ENCODE peak calls at places on chromosome 15, in eight cellular contexts. S is AG09319, Z is right atrium auricular region, M is ovary, I is PC-3, G is H9, O is OCI-LY7, J is GM12865. W is an unnamed sample.

GRCh38 chr15:84725001-84725491 is 9.1 kb upstream of the SEC11A start:
- DNase-seq in J (peak; percentile 82), M (no peak), I (peak; percentile 23), S (no peak), G (no peak), O (peak; percentile 80), Z (no peak), W (no peak)

GRCh38 chr15:62378772-62379171 is 213.7 kb upstream of the C2CD4B start:
- DNase-seq in I (no peak), S (no peak), M (no peak), G (no peak), O (no peak), J (no peak), Z (no peak), W (no peak)

GRCh38 chr15:76181705-76182107 is 121.9 kb downstream of the TMEM266 start:
- DNase-seq in O (no peak), M (no peak), I (no peak), S (no peak), J (peak; percentile 94), G (no peak), Z (no peak), W (no peak)

GRCh38 chr15:48833526-48833925 is 22.7 kb upstream of the CEP152 start:
- DNase-seq in O (no peak), M (no peak), J (no peak), I (no peak), S (no peak), Z (no peak), G (no peak), W (no peak)

GRCh38 chr15:90481023-90481422 is 48.7 kb upstream of the CRTC3 start:
- DNase-seq in S (no peak), G (no peak), Z (no peak), J (peak; percentile 29), O (peak; percentile 36), I (no peak), M (no peak), W (no peak)

GRCh38 chr15:93027413-93027812 is 61.6 kb downstream of the RGMA start:
- DNase-seq in M (no peak), S (no peak), J (no peak), Z (peak; percentile 61), G (no peak), I (no peak), O (no peak), W (no peak)

GRCh38 chr15:50594311-50594710 is 47.8 kb upstream of the USP50 start:
- DNase-seq in M (no peak), Z (no peak), G (no peak), J (no peak), I (no peak), S (no peak), O (no peak), W (no peak)

GRCh38 chr15:42136513-42136912 is 19.9 kb downstream of the PLA2G4F start:
- DNase-seq in J (no peak), M (no peak), O (no peak), I (peak; percentile 53), G (no peak), S (no peak), Z (no peak), W (no peak)

GRCh38 chr15:62719316-62719715 is 323.2 kb upstream of the TPM1 start:
- DNase-seq in S (no peak), I (no peak), M (no peak), G (no peak), Z (no peak), J (no peak), O (no peak), W (no peak)

GRCh38 chr15:63287109-63287508 is 9.7 kb downstream of the APH1B start:
- DNase-seq in O (no peak), J (no peak), Z (no peak), I (no peak), G (no peak), M (no peak), S (no peak), W (no peak)

GRCh38 chr15:95281470-95281869 is 1049.0 kb upstream of the NR2F2 start:
- DNase-seq in O (no peak), S (no peak), Z (no peak), G (no peak), I (no peak), J (no peak), M (no peak), W (no peak)

GRCh38 chr15:32717290-32718081 is at the start of gene GREM1:
- DNase-seq in M (no peak), I (no peak), G (peak; percentile 55), J (no peak), Z (no peak), O (no peak), S (peak; percentile 59), W (no peak)

GRCh38 chr15:25679492-25679891 is 183.6 kb downstream of the ATP10A start:
- DNase-seq in M (no peak), I (no peak), S (no peak), Z (no peak), O (no peak), J (no peak), G (no peak), W (no peak)

GRCh38 chr15:31476866-31477265 is 150.2 kb downstream of the KLF13 start:
- DNase-seq in S (no peak), O (no peak), M (no peak), I (no peak), J (no peak), Z (no peak), G (peak; percentile 12), W (peak; percentile 9)

GRCh38 chr15:92645051-92645631 is 10.4 kb downstream of the FAM174B start:
- DNase-seq in I (peak; percentile 72), S (no peak), J (no peak), G (no peak), M (no peak), Z (no peak), O (no peak), W (no peak)

GRCh38 chr15:59294574-59294960 is 78.1 kb downstream of the MYO1E start:
- DNase-seq in G (no peak), S (no peak), J (no peak), O (no peak), Z (no peak), M (no peak), I (peak; percentile 60), W (no peak)

GRCh38 chr15:59292393-59292792 is 80.3 kb downstream of the MYO1E start:
- DNase-seq in G (no peak), O (no peak), I (peak; percentile 42), Z (no peak), M (no peak), S (no peak), J (peak; percentile 52), W (no peak)

GRCh38 chr15:59291214-59291551 is 81.5 kb downstream of the MYO1E start:
- DNase-seq in M (no peak), Z (no peak), G (no peak), S (no peak), I (no peak), O (no peak), J (no peak), W (no peak)

GRCh38 chr15:59289574-59289973 is 82.9 kb downstream of the LDHAL6B start:
- DNase-seq in G (no peak), Z (no peak), J (no peak), O (no peak), M (no peak), I (no peak), S (no peak), W (no peak)

GRCh38 chr15:59290311-59291213 is 82.1 kb downstream of the MYO1E start:
- DNase-seq in S (no peak), Z (no peak), J (peak; percentile 79), M (no peak), I (no peak), O (peak; percentile 22), G (no peak), W (no peak)
- TF ChIP-seq CTCF in S (no peak), Z (no peak), J (no peak), M (no peak), I (no peak), O (peak; percentile 41), G (no peak), W (no peak)

GRCh38 chr15:73582961-73583360 is 50.2 kb downstream of the NPTN start:
- DNase-seq in G (no peak), O (no peak), J (no peak), M (no peak), I (no peak), S (no peak), Z (no peak), W (no peak)
- TF ChIP-seq CTCF in G (no peak), O (no peak), J (no peak), M (no peak), I (no peak), S (no peak), Z (no peak), W (no peak)

DNA sequence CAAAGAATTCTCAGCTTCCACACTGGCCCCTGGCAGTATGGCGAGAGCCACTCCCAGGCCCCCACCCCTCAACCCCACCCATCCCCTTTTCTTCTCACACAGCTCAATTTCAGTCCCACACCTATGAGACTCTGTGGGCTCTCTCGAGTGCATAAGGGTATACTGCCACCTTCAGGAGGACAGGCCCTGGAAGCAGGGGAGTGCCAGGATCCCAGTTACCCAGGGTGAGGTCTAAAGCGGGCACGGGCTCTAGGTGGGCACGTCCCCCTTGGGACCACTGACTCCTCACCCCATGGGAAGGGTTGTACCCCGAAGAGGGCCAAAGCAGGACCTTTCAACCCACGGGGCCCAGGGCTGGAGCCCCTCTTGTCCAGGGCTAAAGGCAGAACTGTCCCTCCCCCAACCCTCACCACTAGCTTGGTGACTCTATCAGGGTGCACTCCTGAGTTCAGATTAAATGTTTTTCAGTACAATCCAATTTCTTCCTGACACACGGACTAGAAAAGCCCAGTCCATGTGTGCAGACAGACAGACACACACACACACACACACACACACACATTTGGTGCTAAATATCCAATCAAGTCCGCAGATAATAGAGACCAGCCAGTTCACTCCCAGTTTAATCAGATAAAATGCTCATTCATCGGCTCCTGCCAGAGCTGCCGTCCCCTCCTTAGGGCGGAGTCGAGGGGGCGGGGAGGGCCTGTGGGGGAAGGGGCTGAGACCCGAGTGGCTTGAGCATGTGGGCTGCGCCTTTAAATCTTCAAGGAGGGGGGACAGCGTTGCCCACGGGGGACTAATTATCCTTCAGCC is 59.4 kb downstream of the CYP11A1 start:
- DNase-seq in G (peak; percentile 67), I (peak; percentile 76), S (peak; percentile 35), Z (peak; percentile 65), O (peak; percentile 46), J (peak; percentile 69), M (peak; percentile 57), W (peak; percentile 56)
- TF ChIP-seq CTCF in G (peak; percentile 74), I (peak; percentile 78), S (peak; percentile 87), Z (peak; percentile 70), O (peak; percentile 73), J (peak; percentile 81), M (peak; percentile 54), W (peak; percentile 77)

GRCh38 chr15:79170256-79170664 is 79.7 kb upstream of the RASGRF1 start:
- DNase-seq in M (no peak), Z (peak; percentile 63), S (no peak), I (peak; percentile 74), G (no peak), O (no peak), J (no peak), W (no peak)

GRCh38 chr15:79167776-79168175 is 77.2 kb upstream of the RASGRF1 start:
- DNase-seq in I (no peak), S (no peak), Z (peak; percentile 7), J (no peak), O (no peak), M (no peak), G (no peak), W (no peak)

GRCh38 chr15:79166311-79166955 is 75.9 kb upstream of the RASGRF1 start:
- DNase-seq in S (no peak), Z (peak; percentile 51), O (no peak), M (no peak), G (no peak), I (no peak), J (no peak), W (no peak)

GRCh38 chr15:79169531-79170123 is 79.0 kb upstream of the RASGRF1 start:
- DNase-seq in G (no peak), M (no peak), I (no peak), S (no peak), O (no peak), J (no peak), Z (peak; percentile 57), W (no peak)

GRCh38 chr15:79168922-79169322 is 78.3 kb upstream of the RASGRF1 start:
- DNase-seq in G (peak; percentile 84), I (peak; percentile 18), M (no peak), O (no peak), S (no peak), J (no peak), Z (peak; percentile 59), W (no peak)
- TF ChIP-seq CTCF in G (peak; percentile 52), I (peak; percentile 11), M (no peak), O (no peak), S (no peak), J (no peak), Z (no peak), W (no peak)